ENCODE peak calls at places on chromosomes 6 and 20, in five cellular contexts. C is HEK293T; O is activated naive CD4-positive, alpha-beta T cell treated with anti-CD3 and anti-CD28 coated beads, Interleukin-2, amount 50 U/mL, for 72 hours; S is small intestine; U is RWPE1. W is an unnamed sample.

GRCh38 chr20:60365063-60365640 is 406.9 kb downstream of the CDH26 start:
- DNase-seq in U (no peak), O (no peak), S (peak; percentile 6), C (no peak), W (no peak)

GRCh38 chr20:6711950-6712634 is 55.4 kb upstream of the BMP2 start:
- DNase-seq in C (no peak), U (no peak), O (no peak), S (peak; percentile 91), W (no peak)

GRCh38 chr20:23161968-23162696 is 76.0 kb upstream of the CD93 start:
- DNase-seq in U (peak; percentile 74), O (no peak), S (peak; percentile 99), C (no peak), W (no peak)

GRCh38 chr20:63342561-63343459 is 18.3 kb downstream of the CHRNA4 start:
- DNase-seq in C (no peak), U (no peak), S (no peak), O (no peak), W (no peak)

GRCh38 chr6:169661357-169661756 is 40.5 kb downstream of the WDR27 start:
- DNase-seq in S (no peak), U (no peak), O (no peak), C (no peak), W (no peak)

GRCh38 chr20:34066476-34067090 is 45.5 kb downstream of the EIF2S2 start:
- DNase-seq in S (no peak), U (no peak), O (no peak), C (no peak), W (no peak)

GRCh38 chr6:30818426-30818841 is 65.9 kb upstream of the DDR1 start:
- DNase-seq in C (no peak), U (peak; percentile 64), S (no peak), O (no peak), W (peak; percentile 73)

GRCh38 chr6:2863901-2864300 is 22.2 kb upstream of the SERPINB1 start:
- DNase-seq in O (no peak), S (no peak), C (no peak), U (no peak), W (no peak)

GRCh38 chr6:87066449-87067288 is 28.2 kb downstream of the CGA start:
- DNase-seq in C (peak; percentile 58), O (no peak), S (peak; percentile 79), U (peak; percentile 41), W (peak; percentile 11)

GRCh38 chr6:20492099-20492498 is 42.2 kb upstream of the CDKAL1 start:
- DNase-seq in S (no peak), O (no peak), U (no peak), C (no peak), W (no peak)

GRCh38 chr6:50145125-50145524 is 95.4 kb upstream of the DEFB112 start:
- DNase-seq in U (no peak), S (no peak), O (no peak), C (peak; percentile 10), W (no peak)

GRCh38 chr6:111565316-111566221 is 40.1 kb downstream of the TRAF3IP2 start:
- DNase-seq in S (peak; percentile 46), O (no peak), U (no peak), C (no peak), W (no peak)

GRCh38 chr6:90892271-90892670 is 305.4 kb upstream of the MAP3K7 start:
- DNase-seq in O (no peak), U (no peak), C (no peak), S (no peak), W (no peak)

GRCh38 chr6:24981385-24981758 is 45.6 kb upstream of the RIPOR2 start:
- DNase-seq in O (no peak), C (no peak), S (no peak), U (no peak), W (no peak)

GRCh38 chr20:54557836-54558590 is 82.6 kb downstream of the DOK5 start:
- DNase-seq in S (no peak), O (no peak), C (no peak), U (no peak), W (no peak)

GRCh38 chr6:158698876-158699440 is 49.1 kb downstream of the SYTL3 start:
- DNase-seq in O (no peak), U (no peak), C (no peak), S (no peak), W (no peak)

GRCh38 chr6:8131265-8131897 is 29.0 kb upstream of the EEF1E1 start:
- DNase-seq in U (peak; percentile 63), S (peak; percentile 46), C (peak; percentile 71), O (no peak), W (peak; percentile 13)

GRCh38 chr20:57622579-57623381 is 2.6 kb upstream of the ZBP1 start:
- DNase-seq in U (peak; percentile 99), S (peak; percentile 67), C (peak; percentile 71), O (no peak), W (no peak)

GRCh38 chr6:3749991-3750323 is 1.6 kb downstream of the PXDC1 start:
- DNase-seq in U (peak; percentile 84), O (no peak), S (peak; percentile 57), C (no peak), W (peak; percentile 51)

GRCh38 chr6:170011233-170012142 is 260.1 kb downstream of the ERMARD start:
- DNase-seq in U (no peak), O (no peak), S (no peak), C (no peak), W (no peak)

GRCh38 chr6:89944181-89944755 is 50.0 kb downstream of the GJA10 start:
- DNase-seq in U (no peak), S (no peak), O (no peak), C (no peak), W (no peak)

GRCh38 chr6:11093065-11093590 is 506 bp upstream of the SMIM13 start:
- DNase-seq in S (no peak), U (peak; percentile 45), O (no peak), C (peak; percentile 36), W (no peak)

GRCh38 chr6:163405412-163406309 is 8.9 kb upstream of the QKI start:
- DNase-seq in U (no peak), S (no peak), O (no peak), C (no peak), W (no peak)

GRCh38 chr6:129659590-129660345 is 50.2 kb downstream of the ARHGAP18 start:
- DNase-seq in S (peak; percentile 86), C (no peak), U (no peak), O (no peak), W (no peak)

GRCh38 chr6:24522090-24522820 is 27.5 kb downstream of the ALDH5A1 start:
- DNase-seq in C (no peak), O (no peak), S (no peak), U (no peak), W (no peak)

GRCh38 chr6:31900917-31901414 is 920 bp downstream of the ZBTB12 start:
- DNase-seq in O (no peak), S (peak; percentile 30), U (no peak), C (no peak), W (no peak)

GRCh38 chr6:95318137-95318536 is 259.2 kb upstream of the MANEA start:
- DNase-seq in S (no peak), C (no peak), U (no peak), O (no peak), W (no peak)

GRCh38 chr6:146905313-146905712 is 298.9 kb upstream of the STXBP5 start:
- DNase-seq in S (peak; percentile 24), C (no peak), O (no peak), U (peak; percentile 18), W (peak; percentile 60)

W was measured in GM04503.